ENCODE peak calls at places on chromosomes 13 and 19, in six cellular contexts. One of them, this sample, is unnamed.

GRCh38 chr13:67966065-67966464 is 735.9 kb upstream of the PCDH9 start:
- DNase-seq in GM13977: no peak
- DNase-seq in GM06990: no peak
- DNase-seq in choroid plexus epithelial cell: no peak
- DNase-seq in mesothelial cell of epicardium: no peak
- DNase-seq in HL-60: no peak
- DNase-seq in this sample: no peak

GRCh38 chr13:21075303-21076264 is 14.2 kb upstream of the LATS2 start:
- DNase-seq in GM13977: peak; percentile 69
- DNase-seq in GM06990: peak; percentile 36
- DNase-seq in choroid plexus epithelial cell: peak; percentile 52
- DNase-seq in mesothelial cell of epicardium: no peak
- DNase-seq in HL-60: no peak
- DNase-seq in this sample: no peak

GRCh38 chr19:41535029-41535622 is 40.8 kb upstream of the CEACAM21 start:
- DNase-seq in GM13977: peak; percentile 38
- DNase-seq in GM06990: peak; percentile 78
- DNase-seq in choroid plexus epithelial cell: no peak
- DNase-seq in mesothelial cell of epicardium: no peak
- DNase-seq in HL-60: no peak
- DNase-seq in this sample: no peak

GRCh38 chr13:29577135-29578051 is 18.1 kb downstream of the SLC7A1 start:
- DNase-seq in GM13977: no peak
- DNase-seq in GM06990: no peak
- DNase-seq in choroid plexus epithelial cell: no peak
- DNase-seq in mesothelial cell of epicardium: no peak
- DNase-seq in HL-60: no peak
- DNase-seq in this sample: no peak

GRCh38 chr19:49512970-49513745 is 697 bp downstream of the FCGRT start:
- DNase-seq in GM13977: peak; percentile 62
- DNase-seq in GM06990: no peak
- DNase-seq in choroid plexus epithelial cell: peak; percentile 39
- DNase-seq in mesothelial cell of epicardium: no peak
- DNase-seq in HL-60: no peak
- DNase-seq in this sample: no peak

GRCh38 chr13:40469581-40470282 is 196.7 kb downstream of the FOXO1 start:
- DNase-seq in GM13977: no peak
- DNase-seq in GM06990: no peak
- DNase-seq in choroid plexus epithelial cell: no peak
- DNase-seq in mesothelial cell of epicardium: no peak
- DNase-seq in HL-60: no peak
- DNase-seq in this sample: no peak

GRCh38 chr19:6730153-6730804 is 7.1 kb downstream of the GPR108 start:
- DNase-seq in GM13977: no peak
- DNase-seq in GM06990: no peak
- DNase-seq in choroid plexus epithelial cell: peak; percentile 48
- DNase-seq in mesothelial cell of epicardium: no peak
- DNase-seq in HL-60: no peak
- DNase-seq in this sample: no peak

GRCh38 chr13:44309771-44310767 is 63.6 kb upstream of the SERP2 start:
- DNase-seq in GM13977: no peak
- DNase-seq in GM06990: no peak
- DNase-seq in choroid plexus epithelial cell: no peak
- DNase-seq in mesothelial cell of epicardium: no peak
- DNase-seq in HL-60: no peak
- DNase-seq in this sample: no peak

GRCh38 chr13:111382411-111382810 is 62.0 kb downstream of the TEX29 start:
- DNase-seq in GM13977: no peak
- DNase-seq in GM06990: no peak
- DNase-seq in choroid plexus epithelial cell: no peak
- DNase-seq in mesothelial cell of epicardium: no peak
- DNase-seq in HL-60: no peak
- DNase-seq in this sample: no peak

GRCh38 chr19:33055718-33056117 is 9.0 kb downstream of the RHPN2 start:
- DNase-seq in GM13977: no peak
- DNase-seq in GM06990: no peak
- DNase-seq in choroid plexus epithelial cell: no peak
- DNase-seq in mesothelial cell of epicardium: no peak
- DNase-seq in HL-60: no peak
- DNase-seq in this sample: no peak

GRCh38 chr19:16889429-16889882 is 657 bp downstream of the F2RL3 start:
- DNase-seq in GM13977: no peak
- DNase-seq in GM06990: no peak
- DNase-seq in choroid plexus epithelial cell: no peak
- DNase-seq in mesothelial cell of epicardium: no peak
- DNase-seq in HL-60: no peak
- DNase-seq in this sample: no peak

GRCh38 chr19:40619333-40620160 is 18.4 kb downstream of the LTBP4 start:
- DNase-seq in GM13977: no peak
- DNase-seq in GM06990: no peak
- DNase-seq in choroid plexus epithelial cell: no peak
- DNase-seq in mesothelial cell of epicardium: no peak
- DNase-seq in HL-60: no peak
- DNase-seq in this sample: no peak

GRCh38 chr19:752652-753517 is 2.0 kb downstream of the MISP start:
- DNase-seq in GM13977: no peak
- DNase-seq in GM06990: no peak
- DNase-seq in choroid plexus epithelial cell: peak; percentile 91
- DNase-seq in mesothelial cell of epicardium: no peak
- DNase-seq in HL-60: peak; percentile 32
- DNase-seq in this sample: peak; percentile 95

GRCh38 chr13:102141625-102142472 is 260.0 kb downstream of the FGF14 start:
- DNase-seq in GM13977: peak; percentile 7
- DNase-seq in GM06990: no peak
- DNase-seq in choroid plexus epithelial cell: peak; percentile 60
- DNase-seq in mesothelial cell of epicardium: no peak
- DNase-seq in HL-60: no peak
- DNase-seq in this sample: peak; percentile 22

GRCh38 chr13:36608474-36608873 is 65.3 kb upstream of the SERTM1 start:
- DNase-seq in GM13977: no peak
- DNase-seq in GM06990: no peak
- DNase-seq in choroid plexus epithelial cell: no peak
- DNase-seq in mesothelial cell of epicardium: no peak
- DNase-seq in HL-60: no peak
- DNase-seq in this sample: no peak

GRCh38 chr13:50386527-50387123 is 371.4 kb downstream of the KCNRG start:
- DNase-seq in GM13977: no peak
- DNase-seq in GM06990: no peak
- DNase-seq in choroid plexus epithelial cell: peak; percentile 78
- DNase-seq in mesothelial cell of epicardium: no peak
- DNase-seq in HL-60: no peak
- DNase-seq in this sample: no peak

GRCh38 chr19:15421726-15422260 is 3.0 kb upstream of the AKAP8L start:
- DNase-seq in GM13977: no peak
- DNase-seq in GM06990: no peak
- DNase-seq in choroid plexus epithelial cell: no peak
- DNase-seq in mesothelial cell of epicardium: no peak
- DNase-seq in HL-60: no peak
- DNase-seq in this sample: no peak

GRCh38 chr19:7607874-7608560 is 12.4 kb downstream of the CAMSAP3 start:
- DNase-seq in GM13977: no peak
- DNase-seq in GM06990: no peak
- DNase-seq in choroid plexus epithelial cell: no peak
- DNase-seq in mesothelial cell of epicardium: no peak
- DNase-seq in HL-60: no peak
- DNase-seq in this sample: no peak

GRCh38 chr19:41928754-41929535 is 696 bp upstream of the ERFL start:
- DNase-seq in GM13977: no peak
- DNase-seq in GM06990: no peak
- DNase-seq in choroid plexus epithelial cell: no peak
- DNase-seq in mesothelial cell of epicardium: no peak
- DNase-seq in HL-60: peak; percentile 54
- DNase-seq in this sample: no peak

GRCh38 chr13:44801990-44802389 is 187.3 kb downstream of the NUFIP1 start:
- DNase-seq in GM13977: no peak
- DNase-seq in GM06990: no peak
- DNase-seq in choroid plexus epithelial cell: peak; percentile 91
- DNase-seq in mesothelial cell of epicardium: no peak
- DNase-seq in HL-60: peak; percentile 55
- DNase-seq in this sample: peak; percentile 84

GRCh38 chr19:15251749-15252397 is 19.6 kb upstream of the EPHX3 start:
- DNase-seq in GM13977: no peak
- DNase-seq in GM06990: no peak
- DNase-seq in choroid plexus epithelial cell: peak; percentile 97
- DNase-seq in mesothelial cell of epicardium: peak; percentile 53
- DNase-seq in HL-60: no peak
- DNase-seq in this sample: peak; percentile 78

GRCh38 chr13:19155321-19155861 is 26.2 kb downstream of the TUBA3C start:
- DNase-seq in GM13977: no peak
- DNase-seq in GM06990: no peak
- DNase-seq in choroid plexus epithelial cell: no peak
- DNase-seq in mesothelial cell of epicardium: no peak
- DNase-seq in HL-60: peak; percentile 54
- DNase-seq in this sample: no peak

GRCh38 chr19:18865973-18866799 is 29.8 kb downstream of the CERS1 start:
- DNase-seq in GM13977: peak; percentile 91
- DNase-seq in GM06990: peak; percentile 71
- DNase-seq in choroid plexus epithelial cell: peak; percentile 55
- DNase-seq in mesothelial cell of epicardium: peak; percentile 65
- DNase-seq in HL-60: peak; percentile 48
- DNase-seq in this sample: peak; percentile 57

GRCh38 chr13:101752432-101752831 is 300.0 kb downstream of the ITGBL1 start:
- DNase-seq in GM13977: no peak
- DNase-seq in GM06990: no peak
- DNase-seq in choroid plexus epithelial cell: no peak
- DNase-seq in mesothelial cell of epicardium: no peak
- DNase-seq in HL-60: no peak
- DNase-seq in this sample: no peak

GRCh38 chr19:7515471-7516226 is at the start of gene ZNF358:
- DNase-seq in GM13977: peak; percentile 98
- DNase-seq in GM06990: peak; percentile 59
- DNase-seq in choroid plexus epithelial cell: peak; percentile 62
- DNase-seq in mesothelial cell of epicardium: no peak
- DNase-seq in HL-60: no peak
- DNase-seq in this sample: peak; percentile 63

GRCh38 chr19:46211201-46211881 is 18.2 kb upstream of the IGFL1 start:
- DNase-seq in GM13977: no peak
- DNase-seq in GM06990: no peak
- DNase-seq in choroid plexus epithelial cell: no peak
- DNase-seq in mesothelial cell of epicardium: no peak
- DNase-seq in HL-60: no peak
- DNase-seq in this sample: peak; percentile 74

GRCh38 chr19:10501971-10502523 is 1.1 kb downstream of the KEAP1 start:
- DNase-seq in GM13977: peak; percentile 76
- DNase-seq in GM06990: peak; percentile 74
- DNase-seq in choroid plexus epithelial cell: peak; percentile 26
- DNase-seq in mesothelial cell of epicardium: no peak
- DNase-seq in HL-60: peak; percentile 60
- DNase-seq in this sample: peak; percentile 45

GRCh38 chr19:30393046-30393445 is 20.9 kb downstream of the ZNF536 start:
- DNase-seq in GM13977: no peak
- DNase-seq in GM06990: no peak
- DNase-seq in choroid plexus epithelial cell: no peak
- DNase-seq in mesothelial cell of epicardium: no peak
- DNase-seq in HL-60: no peak
- DNase-seq in this sample: peak; percentile 12

GRCh38 chr19:2755448-2755705 is 15.6 kb upstream of the SLC39A3 start:
- DNase-seq in GM13977: no peak
- DNase-seq in GM06990: no peak
- DNase-seq in choroid plexus epithelial cell: no peak
- DNase-seq in mesothelial cell of epicardium: no peak
- DNase-seq in HL-60: no peak
- DNase-seq in this sample: no peak

GRCh38 chr13:70568571-70568970 is 460.3 kb upstream of the KLHL1 start:
- DNase-seq in GM13977: peak; percentile 35
- DNase-seq in GM06990: no peak
- DNase-seq in choroid plexus epithelial cell: peak; percentile 76
- DNase-seq in mesothelial cell of epicardium: no peak
- DNase-seq in HL-60: peak; percentile 32
- DNase-seq in this sample: peak; percentile 25
- TF ChIP-seq CTCF in GM13977: peak; percentile 56
- TF ChIP-seq CTCF in GM06990: peak; percentile 51
- TF ChIP-seq CTCF in choroid plexus epithelial cell: peak; percentile 63
- TF ChIP-seq CTCF in mesothelial cell of epicardium: peak; percentile 86
- TF ChIP-seq CTCF in HL-60: peak; percentile 44
- TF ChIP-seq CTCF in this sample: peak; percentile 69

GRCh38 chr13:62085832-62086231 is 670.2 kb upstream of the PCDH20 start:
- DNase-seq in GM13977: no peak
- DNase-seq in GM06990: no peak
- DNase-seq in choroid plexus epithelial cell: no peak
- DNase-seq in mesothelial cell of epicardium: no peak
- DNase-seq in HL-60: no peak
- DNase-seq in this sample: no peak
- TF ChIP-seq CTCF in GM13977: no peak
- TF ChIP-seq CTCF in GM06990: no peak
- TF ChIP-seq CTCF in choroid plexus epithelial cell: no peak
- TF ChIP-seq CTCF in mesothelial cell of epicardium: no peak
- TF ChIP-seq CTCF in HL-60: no peak
- TF ChIP-seq CTCF in this sample: no peak

DNA sequence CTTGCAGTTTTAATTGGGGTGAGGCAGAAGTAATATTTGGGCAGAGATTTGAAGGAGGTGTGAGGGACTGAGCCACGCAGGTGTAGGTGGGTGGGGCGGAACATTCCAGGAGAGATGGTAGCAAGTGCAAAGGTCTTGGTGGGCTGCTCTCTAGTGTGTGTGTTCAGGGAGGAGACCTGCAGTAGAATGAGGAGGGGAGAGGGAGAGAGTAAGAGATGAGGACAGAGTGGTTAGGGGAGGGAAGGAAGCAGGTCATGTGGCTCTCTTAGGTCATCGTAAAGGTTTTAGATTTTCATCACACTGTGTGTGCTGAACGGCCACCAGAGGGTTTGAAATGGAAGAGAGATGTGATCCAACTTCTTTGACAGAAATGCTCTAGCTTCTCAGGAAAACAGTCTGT is 33.5 kb downstream of the WASF3 start:
- DNase-seq in GM13977: no peak
- DNase-seq in GM06990: no peak
- DNase-seq in choroid plexus epithelial cell: no peak
- DNase-seq in mesothelial cell of epicardium: no peak
- DNase-seq in HL-60: no peak
- DNase-seq in this sample: no peak
- TF ChIP-seq CTCF in GM13977: no peak
- TF ChIP-seq CTCF in GM06990: no peak
- TF ChIP-seq CTCF in choroid plexus epithelial cell: no peak
- TF ChIP-seq CTCF in mesothelial cell of epicardium: no peak
- TF ChIP-seq CTCF in HL-60: no peak
- TF ChIP-seq CTCF in this sample: no peak

GRCh38 chr19:44644391-44645016 is 794 bp downstream of the PVR start:
- DNase-seq in GM13977: peak; percentile 49
- DNase-seq in GM06990: no peak
- DNase-seq in choroid plexus epithelial cell: peak; percentile 33
- DNase-seq in mesothelial cell of epicardium: no peak
- DNase-seq in HL-60: no peak
- DNase-seq in this sample: peak; percentile 71

GRCh38 chr19:44642375-44642774 is 1.3 kb upstream of the PVR start:
- DNase-seq in GM13977: no peak
- DNase-seq in GM06990: no peak
- DNase-seq in choroid plexus epithelial cell: no peak
- DNase-seq in mesothelial cell of epicardium: no peak
- DNase-seq in HL-60: no peak
- DNase-seq in this sample: no peak

GRCh38 chr19:44645407-44646048 is 1.8 kb downstream of the PVR start:
- DNase-seq in GM13977: no peak
- DNase-seq in GM06990: no peak
- DNase-seq in choroid plexus epithelial cell: no peak
- DNase-seq in mesothelial cell of epicardium: no peak
- DNase-seq in HL-60: no peak
- DNase-seq in this sample: no peak

GRCh38 chr19:44641866-44642265 is 1.8 kb upstream of the PVR start:
- DNase-seq in GM13977: no peak
- DNase-seq in GM06990: no peak
- DNase-seq in choroid plexus epithelial cell: no peak
- DNase-seq in mesothelial cell of epicardium: no peak
- DNase-seq in HL-60: no peak
- DNase-seq in this sample: no peak

GRCh38 chr19:44643605-44644390 is at the start of gene PVR:
- DNase-seq in GM13977: peak; percentile 77
- DNase-seq in GM06990: peak; percentile 41
- DNase-seq in choroid plexus epithelial cell: peak; percentile 71
- DNase-seq in mesothelial cell of epicardium: peak; percentile 49
- DNase-seq in HL-60: peak; percentile 55
- DNase-seq in this sample: peak; percentile 89
- TF ChIP-seq CTCF in GM13977: no peak
- TF ChIP-seq CTCF in GM06990: no peak
- TF ChIP-seq CTCF in choroid plexus epithelial cell: no peak
- TF ChIP-seq CTCF in mesothelial cell of epicardium: no peak
- TF ChIP-seq CTCF in HL-60: no peak
- TF ChIP-seq CTCF in this sample: no peak

This sample was measured in RWPE1.